ENCODE peak calls at places on chromosomes 1 and 21, in ten cellular contexts. Y, I, P, B, L, Q, S, X, H and W are unnamed samples.

GRCh38 chr21:21664871-21665270 is 666.7 kb downstream of the NCAM2 start:
- DNase-seq in Y (no peak), I (no peak), P (no peak), B (no peak), L (no peak), Q (no peak), S (no peak), X (no peak), H (no peak), W (no peak)

GRCh38 chr1:49102752-49103151 is 326.1 kb upstream of the BEND5 start:
- DNase-seq in Y (no peak), I (no peak), P (no peak), B (no peak), L (no peak), Q (no peak), S (no peak), X (no peak), H (no peak), W (no peak)

GRCh38 chr1:8202182-8202905 is 115.6 kb upstream of the SLC45A1 start:
- DNase-seq in Y (peak), I (peak), P (peak), B (no peak), L (peak), Q (peak), S (peak), X (no peak), H (no peak), W (peak)

GRCh38 chr1:27872059-27872801 is at the start of gene THEMIS2:
- DNase-seq in Y (peak), I (peak), P (peak), B (no peak), L (peak), Q (peak), S (peak), X (peak), H (no peak), W (no peak)

GRCh38 chr1:92951141-92951582 is 10.1 kb downstream of the DIPK1A start:
- DNase-seq in Y (peak), I (no peak), P (peak), B (no peak), L (no peak), Q (no peak), S (no peak), X (peak), H (no peak), W (no peak)

GRCh38 chr1:172991674-172992400 is 58.9 kb downstream of the TNFSF18 start:
- DNase-seq in Y (no peak), I (no peak), P (no peak), B (no peak), L (no peak), Q (no peak), S (no peak), X (no peak), H (no peak), W (no peak)

GRCh38 chr1:222299524-222299923 is 248.4 kb downstream of the HHIPL2 start:
- DNase-seq in Y (no peak), I (no peak), P (no peak), B (no peak), L (no peak), Q (no peak), S (no peak), X (peak), H (no peak), W (no peak)

GRCh38 chr1:162248854-162249535 is 127.7 kb downstream of the SPATA46 start:
- DNase-seq in Y (no peak), I (no peak), P (no peak), B (no peak), L (no peak), Q (no peak), S (no peak), X (no peak), H (no peak), W (no peak)

GRCh38 chr1:39128959-39129358 is 75.5 kb upstream of the MACF1 start:
- DNase-seq in Y (peak), I (peak), P (peak), B (no peak), L (no peak), Q (no peak), S (no peak), X (no peak), H (peak), W (no peak)

GRCh38 chr1:221947731-221948130 is 205.8 kb upstream of the DUSP10 start:
- DNase-seq in Y (no peak), I (no peak), P (no peak), B (no peak), L (no peak), Q (no peak), S (no peak), X (no peak), H (no peak), W (no peak)

GRCh38 chr1:234321211-234321610 is 52.0 kb upstream of the COA6 start:
- DNase-seq in Y (no peak), I (no peak), P (no peak), B (no peak), L (no peak), Q (no peak), S (no peak), X (no peak), H (no peak), W (no peak)

GRCh38 chr1:197776348-197777082 is 1.2 kb upstream of the DENND1B start:
- DNase-seq in Y (no peak), I (no peak), P (no peak), B (no peak), L (no peak), Q (peak), S (no peak), X (peak), H (no peak), W (no peak)

GRCh38 chr1:36650200-36651065 is 167.7 kb upstream of the CSF3R start:
- DNase-seq in Y (peak), I (peak), P (peak), B (no peak), L (no peak), Q (no peak), S (no peak), X (peak), H (peak), W (peak)

GRCh38 chr1:39895096-39895495 is 6.6 kb downstream of the MYCL start:
- DNase-seq in Y (no peak), I (no peak), P (no peak), B (no peak), L (no peak), Q (no peak), S (no peak), X (no peak), H (no peak), W (no peak)

GRCh38 chr1:145716641-145717061 is 2.6 kb upstream of the CD160 start:
- DNase-seq in Y (no peak), I (no peak), P (peak), B (no peak), L (no peak), Q (no peak), S (no peak), X (peak), H (no peak), W (no peak)

GRCh38 chr1:36207339-36207738 is 16.9 kb upstream of the THRAP3 start:
- DNase-seq in Y (peak), I (peak), P (no peak), B (no peak), L (no peak), Q (peak), S (peak), X (no peak), H (peak), W (no peak)

GRCh38 chr1:23118957-23119792 is 49.5 kb downstream of the LUZP1 start:
- DNase-seq in Y (peak), I (no peak), P (no peak), B (no peak), L (no peak), Q (no peak), S (no peak), X (peak), H (no peak), W (no peak)

GRCh38 chr1:204716687-204717086 is 31.1 kb upstream of the LRRN2 start:
- DNase-seq in Y (no peak), I (no peak), P (no peak), B (no peak), L (no peak), Q (no peak), S (no peak), X (no peak), H (no peak), W (no peak)

GRCh38 chr21:27953328-27954045 is 986.6 kb upstream of the ADAMTS5 start:
- DNase-seq in Y (no peak), I (no peak), P (no peak), B (no peak), L (no peak), Q (no peak), S (no peak), X (peak), H (no peak), W (no peak)

GRCh38 chr1:244849189-244849866 is 13.9 kb downstream of the COX20 start:
- DNase-seq in Y (no peak), I (no peak), P (no peak), B (no peak), L (no peak), Q (no peak), S (no peak), X (no peak), H (no peak), W (no peak)
- TF ChIP-seq POLR2A in Y (no peak), I (no peak), P (no peak), B (no peak), L (no peak), Q (no peak), S (no peak), X (no peak), H (no peak), W (no peak)

GRCh38 chr1:25608488-25609178 is 8.0 kb upstream of the MAN1C1 start:
- DNase-seq in Y (peak), I (peak), P (peak), B (no peak), L (peak), Q (peak), S (peak), X (peak), H (peak), W (peak)
- H3K4me3 ChIP-seq in Y (no peak), I (no peak), P (no peak), B (no peak), L (no peak), Q (no peak), S (no peak), X (no peak), H (no peak), W (no peak)

GRCh38 chr1:13781228-13781627 is 81.2 kb downstream of the PRDM2 start:
- DNase-seq in Y (no peak), I (no peak), P (no peak), B (no peak), L (no peak), Q (no peak), S (no peak), X (no peak), H (no peak), W (no peak)

GRCh38 chr1:13783551-13783950 is 83.6 kb downstream of the PRDM2 start:
- DNase-seq in Y (no peak), I (no peak), P (no peak), B (no peak), L (no peak), Q (no peak), S (no peak), X (no peak), H (no peak), W (no peak)

GRCh38 chr1:13780780-13781179 is 80.8 kb downstream of the PRDM2 start:
- DNase-seq in Y (no peak), I (no peak), P (no peak), B (no peak), L (no peak), Q (no peak), S (no peak), X (no peak), H (no peak), W (no peak)

GRCh38 chr1:13782634-13782995 is 82.6 kb downstream of the PRDM2 start:
- DNase-seq in Y (no peak), I (no peak), P (no peak), B (no peak), L (no peak), Q (no peak), S (no peak), X (no peak), H (no peak), W (no peak)

GRCh38 chr1:13781907-13782633 is 82.1 kb downstream of the PRDM2 start:
- DNase-seq in Y (no peak), I (no peak), P (no peak), B (no peak), L (no peak), Q (no peak), S (no peak), X (no peak), H (no peak), W (peak)
- TF ChIP-seq POLR2A in Y (no peak), I (no peak), P (no peak), B (no peak), L (no peak), Q (no peak), S (no peak), X (no peak), H (no peak), W (no peak)

DNA sequence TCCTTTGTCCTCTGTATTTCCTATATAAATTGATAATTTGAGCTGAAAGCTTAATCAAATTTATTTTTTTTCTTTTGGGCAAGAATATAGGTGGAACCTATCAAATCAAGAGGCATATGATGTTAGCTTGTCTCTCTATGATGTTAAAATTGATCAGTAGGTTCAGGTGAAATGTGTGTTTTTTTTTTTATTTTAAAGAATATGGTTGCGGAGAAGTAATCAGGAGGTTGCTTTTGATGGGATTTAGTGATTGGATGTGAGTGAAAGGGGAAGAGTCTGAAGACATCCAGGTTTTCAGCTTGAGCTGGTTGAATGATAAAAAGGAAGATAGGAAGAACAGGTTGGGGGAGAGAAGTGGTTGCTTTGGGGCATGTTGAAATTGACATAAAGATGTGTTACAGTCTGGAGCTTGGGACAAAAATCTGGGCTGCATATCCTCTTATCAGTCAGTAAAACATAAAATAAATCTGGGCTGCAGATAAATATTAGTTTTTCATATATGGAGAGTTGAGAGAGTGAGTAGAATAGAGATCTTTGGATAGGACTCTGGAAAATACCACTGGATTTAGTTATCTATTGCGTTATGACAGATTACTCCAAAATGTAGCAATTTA is 5.1 kb downstream of the OSBPL9 start:
- DNase-seq in Y (no peak), I (no peak), P (no peak), B (no peak), L (no peak), Q (no peak), S (no peak), X (no peak), H (no peak), W (no peak)
- H3K4me3 ChIP-seq in Y (no peak), I (no peak), P (no peak), B (no peak), L (no peak), Q (no peak), S (no peak), X (no peak), H (no peak), W (no peak)

GRCh38 chr1:6783956-6784559 is 1.2 kb upstream of the CAMTA1 start:
- DNase-seq in Y (no peak), I (no peak), P (no peak), B (no peak), L (no peak), Q (no peak), S (no peak), X (peak), H (no peak), W (no peak)
- TF ChIP-seq POLR2A in Y (no peak), I (no peak), P (no peak), B (no peak), L (no peak), Q (no peak), S (peak), X (no peak), H (no peak), W (no peak)

DNA sequence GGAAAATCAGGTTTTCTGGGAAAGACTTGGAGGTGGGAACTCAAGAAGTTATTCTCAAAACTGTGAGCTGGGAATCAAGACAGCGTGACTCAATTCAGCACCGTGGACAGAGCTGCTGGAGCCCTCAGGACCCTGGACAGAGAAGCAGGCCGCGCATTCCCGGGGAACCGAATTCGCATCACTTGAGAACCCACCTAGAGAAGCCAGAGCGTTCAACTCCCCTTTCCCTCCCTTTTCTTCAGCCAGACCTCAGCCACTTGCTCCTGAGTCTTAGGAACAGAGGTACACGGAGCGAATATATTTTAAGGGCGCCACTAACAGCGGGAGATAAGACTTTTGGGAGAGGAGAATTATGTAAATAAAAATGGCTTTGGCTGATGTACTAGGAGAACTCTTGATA is 2.0 kb upstream of the LIN28A start:
- DNase-seq in Y (peak), I (peak), P (peak), B (no peak), L (peak), Q (peak), S (peak), X (peak), H (peak), W (peak)
- H3K4me3 ChIP-seq in Y (no peak), I (no peak), P (no peak), B (no peak), L (no peak), Q (no peak), S (no peak), X (no peak), H (no peak), W (no peak)

GRCh38 chr1:54017979-54018378 is at the start of gene LDLRAD1:
- DNase-seq in Y (peak), I (peak), P (no peak), B (no peak), L (no peak), Q (no peak), S (no peak), X (no peak), H (no peak), W (peak)
- TF ChIP-seq POLR2A in Y (no peak), I (no peak), P (no peak), B (no peak), L (no peak), Q (no peak), S (no peak), X (no peak), H (no peak), W (no peak)

GRCh38 chr1:3070654-3071506 is 1.9 kb downstream of the PRDM16 start:
- DNase-seq in Y (no peak), I (no peak), P (no peak), B (no peak), L (peak), Q (no peak), S (peak), X (no peak), H (peak), W (no peak)
- H3K4me3 ChIP-seq in Y (peak), I (peak), P (peak), B (peak), L (peak), Q (peak), S (peak), X (no peak), H (peak), W (no peak)

DNA sequence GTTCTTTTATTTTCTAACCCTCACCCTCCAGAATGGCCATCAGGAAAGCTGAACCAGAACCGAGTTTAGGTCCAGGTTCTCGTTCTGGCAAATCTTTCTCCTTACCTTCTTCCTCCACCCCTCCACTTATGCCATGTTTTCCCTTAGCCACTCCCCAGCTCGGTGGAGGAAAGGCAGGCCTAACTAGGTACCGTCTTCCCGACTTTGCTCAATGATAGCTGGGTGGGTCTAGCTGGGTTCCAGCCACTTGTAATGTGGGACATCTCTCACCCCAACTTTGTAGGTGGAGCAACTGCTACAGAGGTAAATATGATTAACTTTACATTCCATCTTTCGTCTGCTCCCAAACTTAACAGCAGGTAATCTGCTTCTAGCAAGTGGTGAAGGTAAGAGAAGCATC is 646 bp downstream of the BNIPL start:
- DNase-seq in Y (no peak), I (no peak), P (no peak), B (no peak), L (no peak), Q (no peak), S (peak), X (no peak), H (no peak), W (no peak)
- TF ChIP-seq POLR2A in Y (no peak), I (no peak), P (no peak), B (no peak), L (no peak), Q (no peak), S (no peak), X (no peak), H (no peak), W (no peak)